ENCODE peak calls at places on chromosomes 4 and X, in eight cellular contexts. One of them, this sample, is unnamed.
A peak's percentile ranks its signal among the peaks of the same experiment; 100 is the strongest.

GRCh38 chr4:24794111-24794860 is 1.1 kb upstream of the SOD3 start:
- DNase-seq in MM.1S: no peak
- DNase-seq in neural progenitor cell: no peak
- DNase-seq in endothelial cell of umbilical vein: no peak
- DNase-seq in PC-9: no peak
- DNase-seq in PC-3: peak; percentile 26
- DNase-seq in GM23248: peak; percentile 78
- DNase-seq in fibroblast of lung: peak; percentile 51
- DNase-seq in this sample: no peak

GRCh38 chr4:110106946-110107325 is 91.5 kb downstream of the ELOVL6 start:
- DNase-seq in fibroblast of lung: peak; percentile 80
- DNase-seq in PC-9: peak; percentile 61
- DNase-seq in endothelial cell of umbilical vein: peak; percentile 60
- DNase-seq in neural progenitor cell: no peak
- DNase-seq in GM23248: peak; percentile 79
- DNase-seq in MM.1S: no peak
- DNase-seq in PC-3: peak; percentile 68
- DNase-seq in this sample: peak; percentile 40

GRCh38 chr4:156954598-156954997 is 17.0 kb downstream of the PDGFC start:
- DNase-seq in GM23248: no peak
- DNase-seq in MM.1S: no peak
- DNase-seq in endothelial cell of umbilical vein: no peak
- DNase-seq in PC-3: no peak
- DNase-seq in PC-9: no peak
- DNase-seq in neural progenitor cell: no peak
- DNase-seq in fibroblast of lung: no peak
- DNase-seq in this sample: no peak

GRCh38 chrX:136192839-136193414 is 45.6 kb downstream of the FHL1 start:
- DNase-seq in neural progenitor cell: no peak
- DNase-seq in MM.1S: no peak
- DNase-seq in PC-9: no peak
- DNase-seq in fibroblast of lung: no peak
- DNase-seq in endothelial cell of umbilical vein: no peak
- DNase-seq in GM23248: peak; percentile 76
- DNase-seq in PC-3: peak; percentile 35
- DNase-seq in this sample: no peak

GRCh38 chrX:136209016-136209738 is 42.0 kb downstream of the MAP7D3 start:
- DNase-seq in PC-3: peak; percentile 50
- DNase-seq in neural progenitor cell: peak; percentile 44
- DNase-seq in MM.1S: peak; percentile 38
- DNase-seq in fibroblast of lung: peak; percentile 72
- DNase-seq in PC-9: no peak
- DNase-seq in GM23248: peak; percentile 72
- DNase-seq in endothelial cell of umbilical vein: peak; percentile 55
- DNase-seq in this sample: peak; percentile 34

GRCh38 chr4:60805500-60806313 is 394.4 kb upstream of the ADGRL3 start:
- DNase-seq in GM23248: peak; percentile 0
- DNase-seq in fibroblast of lung: peak; percentile 61
- DNase-seq in PC-3: peak; percentile 78
- DNase-seq in PC-9: no peak
- DNase-seq in endothelial cell of umbilical vein: no peak
- DNase-seq in MM.1S: peak; percentile 63
- DNase-seq in neural progenitor cell: peak; percentile 59
- DNase-seq in this sample: peak; percentile 48

GRCh38 chr4:171880136-171880535 is 66.9 kb downstream of the GALNTL6 start:
- DNase-seq in fibroblast of lung: peak; percentile 0
- DNase-seq in endothelial cell of umbilical vein: peak; percentile 94
- DNase-seq in GM23248: peak; percentile 28
- DNase-seq in neural progenitor cell: peak; percentile 1
- DNase-seq in MM.1S: no peak
- DNase-seq in PC-9: peak; percentile 45
- DNase-seq in PC-3: peak; percentile 36
- DNase-seq in this sample: peak; percentile 40

GRCh38 chr4:74364649-74365491 is at the start of gene EREG:
- DNase-seq in GM23248: peak; percentile 77
- DNase-seq in fibroblast of lung: peak; percentile 84
- DNase-seq in PC-9: peak; percentile 67
- DNase-seq in PC-3: no peak
- DNase-seq in endothelial cell of umbilical vein: peak; percentile 36
- DNase-seq in MM.1S: no peak
- DNase-seq in neural progenitor cell: peak; percentile 70
- DNase-seq in this sample: peak; percentile 45

GRCh38 chr4:76197971-76198410 is 15.6 kb downstream of the SCARB2 start:
- DNase-seq in endothelial cell of umbilical vein: no peak
- DNase-seq in fibroblast of lung: peak; percentile 79
- DNase-seq in PC-9: no peak
- DNase-seq in GM23248: peak; percentile 77
- DNase-seq in MM.1S: peak; percentile 78
- DNase-seq in neural progenitor cell: peak; percentile 45
- DNase-seq in PC-3: no peak
- DNase-seq in this sample: peak; percentile 62

GRCh38 chrX:134688181-134688580 is 29.9 kb upstream of the PLAC1 start:
- DNase-seq in PC-3: peak; percentile 34
- DNase-seq in neural progenitor cell: no peak
- DNase-seq in endothelial cell of umbilical vein: no peak
- DNase-seq in GM23248: peak; percentile 23
- DNase-seq in MM.1S: no peak
- DNase-seq in PC-9: no peak
- DNase-seq in fibroblast of lung: no peak
- DNase-seq in this sample: no peak

GRCh38 chr4:31518796-31519250 is 798.7 kb downstream of the PCDH7 start:
- DNase-seq in PC-3: peak; percentile 80
- DNase-seq in neural progenitor cell: no peak
- DNase-seq in endothelial cell of umbilical vein: no peak
- DNase-seq in fibroblast of lung: peak; percentile 81
- DNase-seq in PC-9: no peak
- DNase-seq in MM.1S: no peak
- DNase-seq in GM23248: peak; percentile 3
- DNase-seq in this sample: peak; percentile 35

GRCh38 chr4:176001171-176002006 is 64.3 kb upstream of the WDR17 start:
- DNase-seq in fibroblast of lung: peak; percentile 34
- DNase-seq in PC-3: no peak
- DNase-seq in PC-9: no peak
- DNase-seq in neural progenitor cell: peak; percentile 81
- DNase-seq in GM23248: peak; percentile 24
- DNase-seq in MM.1S: no peak
- DNase-seq in endothelial cell of umbilical vein: peak; percentile 28
- DNase-seq in this sample: peak; percentile 45
- TF ChIP-seq EZH2 in fibroblast of lung: no peak
- TF ChIP-seq EZH2 in PC-3: no peak
- TF ChIP-seq EZH2 in PC-9: no peak
- TF ChIP-seq EZH2 in neural progenitor cell: peak; percentile 33
- TF ChIP-seq EZH2 in GM23248: peak; percentile 78
- TF ChIP-seq EZH2 in MM.1S: no peak
- TF ChIP-seq EZH2 in endothelial cell of umbilical vein: no peak
- TF ChIP-seq EZH2 in this sample: no peak

GRCh38 chr4:151931563-151931962 is 170.8 kb upstream of the GATB start:
- DNase-seq in fibroblast of lung: no peak
- DNase-seq in MM.1S: peak; percentile 29
- DNase-seq in endothelial cell of umbilical vein: no peak
- DNase-seq in GM23248: no peak
- DNase-seq in PC-9: no peak
- DNase-seq in neural progenitor cell: no peak
- DNase-seq in PC-3: no peak
- DNase-seq in this sample: no peak
- TF ChIP-seq EZH2 in fibroblast of lung: no peak
- TF ChIP-seq EZH2 in MM.1S: no peak
- TF ChIP-seq EZH2 in endothelial cell of umbilical vein: no peak
- TF ChIP-seq EZH2 in GM23248: no peak
- TF ChIP-seq EZH2 in PC-9: no peak
- TF ChIP-seq EZH2 in neural progenitor cell: no peak
- TF ChIP-seq EZH2 in PC-3: no peak
- TF ChIP-seq EZH2 in this sample: no peak

DNA sequence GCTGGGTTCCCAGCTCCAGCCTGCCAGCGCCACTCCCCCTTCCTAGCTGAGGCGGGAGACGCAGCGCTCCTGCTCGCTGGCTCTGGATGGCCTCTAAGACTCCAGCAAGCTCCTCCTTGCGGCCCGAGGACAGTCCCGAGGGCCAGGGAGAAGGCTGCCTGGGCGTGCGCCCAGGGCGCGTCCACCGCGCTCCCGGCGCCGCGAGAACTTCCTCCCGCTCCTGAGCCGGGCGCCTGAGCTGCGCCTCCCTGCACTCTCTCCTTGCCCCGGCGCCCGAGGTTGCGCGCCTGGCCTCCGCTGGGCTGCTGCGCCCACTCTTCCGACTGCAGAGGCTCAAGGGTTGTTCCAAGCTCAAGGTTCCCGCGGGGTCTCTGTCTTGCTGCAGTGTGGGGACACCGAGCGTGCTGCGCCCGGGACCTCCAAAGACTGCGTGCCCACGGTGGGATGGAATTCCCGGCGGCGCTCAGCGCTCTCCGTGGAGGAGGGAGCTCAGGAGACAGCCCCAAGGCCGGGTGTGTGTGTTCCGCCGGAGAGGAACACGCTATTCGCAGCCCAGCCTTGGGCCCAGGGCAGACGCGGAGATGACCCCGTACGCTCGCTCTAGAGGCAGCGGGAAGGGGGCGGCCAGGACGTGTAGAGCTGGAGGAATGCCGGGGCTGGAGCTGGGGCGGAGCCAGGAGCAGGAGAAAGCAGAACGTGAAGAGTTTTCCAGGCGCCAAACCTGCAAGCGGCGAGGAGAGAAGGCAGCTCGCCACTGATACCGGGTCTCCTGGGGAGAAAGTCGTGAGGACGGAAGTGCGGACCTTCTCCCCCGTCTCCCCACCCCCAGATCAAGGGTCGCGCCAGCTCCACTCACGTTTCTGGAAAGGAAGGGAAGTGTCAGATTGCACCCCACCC is at the start of gene ARHGAP6:
- DNase-seq in fibroblast of lung: peak; percentile 77
- DNase-seq in endothelial cell of umbilical vein: peak; percentile 6
- DNase-seq in neural progenitor cell: peak; percentile 71
- DNase-seq in PC-9: no peak
- DNase-seq in PC-3: peak; percentile 14
- DNase-seq in GM23248: peak; percentile 57
- DNase-seq in MM.1S: no peak
- DNase-seq in this sample: peak; percentile 47
- TF ChIP-seq EZH2 in fibroblast of lung: no peak
- TF ChIP-seq EZH2 in endothelial cell of umbilical vein: peak; percentile 42
- TF ChIP-seq EZH2 in neural progenitor cell: no peak
- TF ChIP-seq EZH2 in PC-9: no peak
- TF ChIP-seq EZH2 in PC-3: no peak
- TF ChIP-seq EZH2 in GM23248: no peak
- TF ChIP-seq EZH2 in MM.1S: no peak
- TF ChIP-seq EZH2 in this sample: no peak

GRCh38 chr4:5887361-5888221 is 5.3 kb downstream of the CRMP1 start:
- DNase-seq in endothelial cell of umbilical vein: no peak
- DNase-seq in PC-3: no peak
- DNase-seq in fibroblast of lung: peak; percentile 14
- DNase-seq in MM.1S: no peak
- DNase-seq in neural progenitor cell: peak; percentile 81
- DNase-seq in PC-9: no peak
- DNase-seq in GM23248: no peak
- DNase-seq in this sample: peak; percentile 49
- TF ChIP-seq EZH2 in endothelial cell of umbilical vein: peak; percentile 81
- TF ChIP-seq EZH2 in PC-3: no peak
- TF ChIP-seq EZH2 in fibroblast of lung: peak; percentile 55
- TF ChIP-seq EZH2 in MM.1S: no peak
- TF ChIP-seq EZH2 in neural progenitor cell: no peak
- TF ChIP-seq EZH2 in PC-9: no peak
- TF ChIP-seq EZH2 in GM23248: peak; percentile 59
- TF ChIP-seq EZH2 in this sample: peak; percentile 15

DNA sequence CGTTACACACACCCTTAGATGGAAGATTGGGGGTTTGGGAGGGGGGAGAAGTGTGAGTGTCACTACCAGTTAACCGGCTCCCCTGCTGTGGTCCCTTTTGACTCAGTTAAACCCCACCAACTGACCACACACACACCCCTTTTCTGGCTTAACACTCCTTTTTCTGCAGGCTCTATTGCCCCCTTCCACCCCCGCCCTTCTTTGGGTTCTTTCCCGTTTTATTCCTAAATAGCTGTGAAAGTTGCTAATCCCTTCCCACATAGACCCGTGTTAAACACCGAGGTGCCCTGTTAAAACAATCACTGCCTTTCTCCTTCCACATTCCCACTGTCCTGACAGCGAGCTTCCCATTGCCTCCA is 3.7 kb upstream of the NR3C2 start:
- DNase-seq in PC-9: no peak
- DNase-seq in endothelial cell of umbilical vein: no peak
- DNase-seq in PC-3: no peak
- DNase-seq in GM23248: no peak
- DNase-seq in MM.1S: no peak
- DNase-seq in fibroblast of lung: no peak
- DNase-seq in neural progenitor cell: peak; percentile 64
- DNase-seq in this sample: no peak
- TF ChIP-seq EZH2 in PC-9: no peak
- TF ChIP-seq EZH2 in endothelial cell of umbilical vein: no peak
- TF ChIP-seq EZH2 in PC-3: no peak
- TF ChIP-seq EZH2 in GM23248: no peak
- TF ChIP-seq EZH2 in MM.1S: no peak
- TF ChIP-seq EZH2 in fibroblast of lung: no peak
- TF ChIP-seq EZH2 in neural progenitor cell: no peak
- TF ChIP-seq EZH2 in this sample: no peak

This sample was measured in hepatocyte.